ENCODE peak calls at places on chromosomes 5 and 9, in four cellular contexts. G is stomach, X is cardiac fibroblast, W is GM23248. T is an unnamed sample.

GRCh38 chr5:41763096-41763495 is 107.1 kb downstream of the OXCT1 start:
- DNase-seq in G (no peak), X (peak), W (peak), T (no peak)

GRCh38 chr5:106374956-106375355 is 1295.8 kb downstream of the EFNA5 start:
- DNase-seq in G (no peak), X (peak), W (no peak), T (no peak)

GRCh38 chr5:88269222-88269771 is 652 bp upstream of the TMEM161B start:
- DNase-seq in G (no peak), X (peak), W (peak), T (no peak)

GRCh38 chr9:78566948-78567675 is 270.2 kb downstream of the PSAT1 start:
- DNase-seq in G (no peak), X (peak), W (peak), T (no peak)

GRCh38 chr5:4523038-4523437 is 617.1 kb upstream of the ADAMTS16 start:
- DNase-seq in G (no peak), X (no peak), W (no peak), T (no peak)

GRCh38 chr9:124975131-124975530 is 34.2 kb upstream of the GOLGA1 start:
- DNase-seq in G (no peak), X (peak), W (no peak), T (no peak)

GRCh38 chr9:97475079-97475478 is 26.4 kb upstream of the TMOD1 start:
- DNase-seq in G (no peak), X (peak), W (peak), T (no peak)

GRCh38 chr5:143230676-143230996 is 172.8 kb downstream of the NR3C1 start:
- DNase-seq in G (no peak), X (no peak), W (no peak), T (no peak)

GRCh38 chr9:133727277-133727875 is 10.8 kb downstream of the SARDH start:
- DNase-seq in G (no peak), X (no peak), W (no peak), T (no peak)

GRCh38 chr9:3769646-3770045 is 243.8 kb upstream of the RFX3 start:
- DNase-seq in G (no peak), X (no peak), W (no peak), T (no peak)

GRCh38 chr9:114434878-114435311 is 47.1 kb upstream of the AKNA start:
- DNase-seq in G (no peak), X (peak), W (peak), T (no peak)

GRCh38 chr9:113992994-113993393 is 85.1 kb downstream of the AMBP start:
- DNase-seq in G (no peak), X (no peak), W (no peak), T (no peak)

GRCh38 chr9:83474631-83475030 is 63.6 kb downstream of the FRMD3 start:
- DNase-seq in G (no peak), X (no peak), W (no peak), T (no peak)

GRCh38 chr9:113480612-113481011 is 17.1 kb downstream of the RGS3 start:
- DNase-seq in G (no peak), X (no peak), W (no peak), T (no peak)

GRCh38 chr5:95018946-95019345 is 265.9 kb downstream of the MCTP1 start:
- DNase-seq in G (no peak), X (no peak), W (no peak), T (no peak)

GRCh38 chr5:15621094-15621493 is 121.1 kb downstream of the FBXL7 start:
- DNase-seq in G (no peak), X (no peak), W (peak), T (no peak)

GRCh38 chr5:79728396-79728795 is 38.8 kb downstream of the CMYA5 start:
- DNase-seq in G (no peak), X (no peak), W (peak), T (no peak)

GRCh38 chr5:97037819-97038218 is 101.9 kb downstream of the LNPEP start:
- DNase-seq in G (no peak), X (no peak), W (no peak), T (no peak)

GRCh38 chr9:6910032-6910431 is 152.3 kb downstream of the KDM4C start:
- DNase-seq in G (no peak), X (peak), W (peak), T (no peak)

GRCh38 chr5:133147815-133148634 is 96.2 kb downstream of the HSPA4 start:
- DNase-seq in G (no peak), X (peak), W (no peak), T (no peak)

GRCh38 chr5:104344809-104345512 is 782.4 kb upstream of the NUDT12 start:
- DNase-seq in G (no peak), X (peak), W (peak), T (no peak)

GRCh38 chr5:50813691-50814090 is 147.3 kb downstream of the PARP8 start:
- DNase-seq in G (no peak), X (no peak), W (no peak), T (no peak)

GRCh38 chr5:98275980-98276379 is 497.5 kb upstream of the RGMB start:
- DNase-seq in G (no peak), X (no peak), W (no peak), T (no peak)

GRCh38 chr9:76230961-76231360 is 163.3 kb downstream of the RFK start:
- DNase-seq in G (no peak), X (peak), W (peak), T (no peak)

GRCh38 chr5:108101105-108101504 is 280.8 kb downstream of the FBXL17 start:
- DNase-seq in G (no peak), X (peak), W (no peak), T (no peak)

GRCh38 chr9:106921341-106921899 is 58.5 kb downstream of the ZNF462 start:
- DNase-seq in G (no peak), X (peak), W (peak), T (peak)

GRCh38 chr9:72305102-72305546 is 59.9 kb downstream of the ZFAND5 start:
- DNase-seq in G (peak), X (peak), W (peak), T (peak)

GRCh38 chr9:81772144-81772543 is 82.8 kb upstream of the TLE1 start:
- DNase-seq in G (no peak), X (peak), W (no peak), T (no peak)

GRCh38 chr5:35890021-35890740 is 33.5 kb downstream of the IL7R start:
- DNase-seq in G (no peak), X (no peak), W (no peak), T (no peak)

GRCh38 chr5:83871533-83872380 is 151.1 kb upstream of the HAPLN1 start:
- DNase-seq in G (no peak), X (no peak), W (no peak), T (no peak)

GRCh38 chr9:16501098-16501663 is 369.3 kb downstream of the BNC2 start:
- DNase-seq in G (no peak), X (peak), W (peak), T (no peak)

GRCh38 chr9:13942695-13943094 is 371.2 kb downstream of the NFIB start:
- DNase-seq in G (no peak), X (peak), W (peak), T (no peak)

GRCh38 chr5:160310140-160310909 is 2.0 kb downstream of the CCNJL start:
- DNase-seq in G (no peak), X (no peak), W (no peak), T (no peak)

GRCh38 chr5:53882637-53883036 is 322.2 kb downstream of the NDUFS4 start:
- DNase-seq in G (no peak), X (peak), W (peak), T (no peak)

GRCh38 chr9:98860871-98861293 is 53.4 kb downstream of the GALNT12 start:
- DNase-seq in G (peak), X (peak), W (peak), T (no peak)

GRCh38 chr5:135545115-135545514 is 9.4 kb upstream of the NEUROG1 start:
- DNase-seq in G (no peak), X (no peak), W (no peak), T (no peak)

DNA sequence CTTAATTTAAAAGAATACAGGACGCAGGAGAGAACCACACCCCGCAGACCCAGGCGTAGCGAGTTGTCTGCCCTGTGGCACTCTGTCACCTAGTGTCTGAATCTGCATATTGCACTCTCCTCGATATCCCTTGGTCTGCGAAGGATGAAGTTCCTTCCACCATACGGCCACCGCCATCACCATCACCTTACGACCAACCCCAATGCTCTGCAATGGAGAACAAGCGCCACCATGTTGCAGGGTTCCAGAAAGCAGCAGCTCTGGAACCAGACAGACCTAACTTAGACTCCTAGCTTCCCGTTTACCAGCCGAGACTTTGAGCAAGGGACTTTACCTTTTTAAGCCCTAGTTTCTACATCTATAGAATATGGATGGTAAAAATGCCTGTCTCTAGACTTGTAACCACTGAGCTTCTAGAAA is 77.4 kb upstream of the DMRT1 start:
- DNase-seq in G (peak), X (peak), W (peak), T (peak)
- H3K4me3 ChIP-seq in G (no peak), X (no peak), W (peak), T (peak)

GRCh38 chr5:74598731-74599624 is 41.5 kb downstream of the ENC1 start:
- DNase-seq in G (no peak), X (no peak), W (no peak), T (no peak)

GRCh38 chr5:74594172-74595040 is 46.1 kb downstream of the ENC1 start:
- DNase-seq in G (no peak), X (peak), W (no peak), T (no peak)

GRCh38 chr5:74595143-74595915 is 45.2 kb downstream of the ENC1 start:
- DNase-seq in G (no peak), X (peak), W (peak), T (no peak)

GRCh38 chr5:74596930-74597329 is 43.6 kb downstream of the ENC1 start:
- DNase-seq in G (no peak), X (no peak), W (no peak), T (no peak)
- H3K4me3 ChIP-seq in G (no peak), X (no peak), W (no peak), T (no peak)

GRCh38 chr5:174688441-174689354 is 35.7 kb upstream of the MSX2 start:
- DNase-seq in G (no peak), X (no peak), W (no peak), T (no peak)
- H3K4me3 ChIP-seq in G (no peak), X (no peak), W (no peak), T (no peak)

GRCh38 chr9:135992486-135993408 is 31.6 kb upstream of the UBAC1 start:
- DNase-seq in G (peak), X (peak), W (peak), T (peak)
- H3K4me3 ChIP-seq in G (peak), X (peak), W (peak), T (peak)

GRCh38 chr9:126781717-126782388 is 23.0 kb upstream of the ZBTB43 start:
- DNase-seq in G (peak), X (peak), W (peak), T (peak)

GRCh38 chr9:126784401-126784800 is 20.4 kb upstream of the ZBTB43 start:
- DNase-seq in G (no peak), X (no peak), W (no peak), T (no peak)

GRCh38 chr9:126783958-126784357 is 20.9 kb upstream of the ZBTB43 start:
- DNase-seq in G (no peak), X (no peak), W (no peak), T (no peak)

GRCh38 chr9:126777733-126778132 is 27.1 kb upstream of the ZBTB43 start:
- DNase-seq in G (no peak), X (no peak), W (no peak), T (no peak)

DNA sequence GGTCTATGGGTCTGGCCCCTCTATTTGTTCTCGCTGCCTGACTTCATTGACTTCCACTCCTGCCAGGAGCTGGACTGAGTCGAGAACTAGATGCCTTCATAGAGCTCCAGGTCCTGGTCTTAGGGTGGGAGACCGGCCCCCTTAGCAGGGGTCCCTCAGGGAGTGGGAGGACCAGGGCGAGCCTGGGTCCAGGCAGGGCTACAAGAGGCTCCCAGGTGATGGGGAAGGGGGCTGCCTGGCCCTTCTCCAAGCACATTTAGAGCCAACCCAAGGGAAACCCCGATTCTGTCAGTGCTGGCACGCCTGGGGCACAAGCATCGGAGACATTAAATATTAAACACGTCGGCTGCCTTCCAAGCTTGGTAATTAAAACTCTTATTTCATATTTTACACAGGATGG is 23.7 kb upstream of the ZBTB43 start:
- DNase-seq in G (no peak), X (no peak), W (no peak), T (no peak)
- H3K4me3 ChIP-seq in G (no peak), X (no peak), W (no peak), T (no peak)

GRCh38 chr9:129270205-129270604 is 92.1 kb upstream of the IER5L start:
- DNase-seq in G (peak), X (no peak), W (no peak), T (no peak)
- H3K4me3 ChIP-seq in G (no peak), X (no peak), W (no peak), T (no peak)

GRCh38 chr5:175796536-175797499 is 74.6 kb upstream of the CPLX2 start:
- DNase-seq in G (peak), X (peak), W (peak), T (peak)

GRCh38 chr5:175795959-175796358 is 75.4 kb upstream of the CPLX2 start:
- DNase-seq in G (no peak), X (no peak), W (no peak), T (no peak)

GRCh38 chr5:175800656-175801081 is 70.7 kb upstream of the CPLX2 start:
- DNase-seq in G (no peak), X (peak), W (peak), T (no peak)

GRCh38 chr5:175798626-175799025 is 72.8 kb upstream of the CPLX2 start:
- DNase-seq in G (no peak), X (no peak), W (no peak), T (no peak)

GRCh38 chr5:175797521-175798038 is 73.8 kb upstream of the CPLX2 start:
- DNase-seq in G (no peak), X (no peak), W (no peak), T (no peak)
- H3K4me3 ChIP-seq in G (peak), X (no peak), W (no peak), T (peak)

DNA sequence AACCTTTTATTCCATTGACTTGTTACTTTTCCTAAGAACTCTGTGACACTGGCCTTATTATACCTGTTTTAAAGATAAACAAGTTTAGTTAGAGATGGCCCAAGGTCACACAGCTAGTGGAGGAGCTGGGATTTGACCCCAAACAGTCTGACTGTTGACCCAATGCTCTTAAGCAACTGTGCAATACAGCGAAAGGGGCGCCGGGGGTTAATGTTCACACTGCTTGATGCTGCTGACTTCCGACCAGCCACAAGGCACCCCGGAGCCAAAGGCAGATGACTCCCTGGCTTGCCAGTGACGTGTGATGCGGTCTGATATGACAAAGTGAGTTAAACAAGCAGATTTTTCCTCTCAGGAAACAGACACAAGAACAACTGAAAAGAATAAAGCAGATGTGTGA is 23.9 kb downstream of the PIK3R1 start:
- DNase-seq in G (peak), X (peak), W (peak), T (peak)
- H3K4me3 ChIP-seq in G (peak), X (no peak), W (peak), T (no peak)

GRCh38 chr5:176743828-176744583 is 66.4 kb upstream of the UNC5A start:
- DNase-seq in G (no peak), X (no peak), W (no peak), T (no peak)
- H3K4me3 ChIP-seq in G (no peak), X (no peak), W (no peak), T (peak)

GRCh38 chr9:137149367-137149766 is 10.4 kb downstream of the GRIN1 start:
- DNase-seq in G (no peak), X (no peak), W (no peak), T (no peak)
- H3K4me3 ChIP-seq in G (no peak), X (no peak), W (no peak), T (no peak)